ENCODE peak calls at places on chromosomes 13 and 19, in ten cellular contexts. L is right cardiac atrium, I is neural progenitor cell, G is colonic mucosa, P is ovary, Q is tibial nerve, H is thyroid gland, D is osteoblast, R is heart left ventricle, O is breast epithelium. W is an unnamed sample.
A peak's percentile ranks its signal among the peaks of the same experiment; 100 is the strongest.

GRCh38 chr13:109275848-109276247 is 510.5 kb downstream of the IRS2 start:
- DNase-seq in L (peak; percentile 59), I (peak; percentile 60), G (no peak), P (no peak), Q (no peak), H (no peak), D (no peak), R (no peak), O (no peak), W (no peak)

GRCh38 chr19:3131168-3131567 is 4.7 kb upstream of the GNA15 start:
- DNase-seq in L (no peak), I (no peak), G (no peak), P (no peak), Q (no peak), H (no peak), D (no peak), R (peak; percentile 11), O (no peak), W (peak; percentile 25)

GRCh38 chr19:27918818-27919217 is 1294.1 kb downstream of the UQCRFS1 start:
- DNase-seq in L (no peak), I (no peak), G (no peak), P (no peak), Q (no peak), H (no peak), D (no peak), R (no peak), O (no peak), W (no peak)

GRCh38 chr13:69654392-69654791 is 453.2 kb upstream of the ATXN8OS start:
- DNase-seq in L (no peak), I (no peak), G (no peak), P (no peak), Q (no peak), H (no peak), D (no peak), R (no peak), O (no peak), W (no peak)

GRCh38 chr13:63693696-63694095 is 2278.0 kb upstream of the PCDH20 start:
- DNase-seq in L (no peak), I (no peak), G (no peak), P (no peak), Q (no peak), H (no peak), D (no peak), R (no peak), O (no peak), W (no peak)

GRCh38 chr13:72166102-72166660 is 299.2 kb upstream of the DACH1 start:
- DNase-seq in L (no peak), I (no peak), G (no peak), P (no peak), Q (no peak), H (no peak), D (no peak), R (no peak), O (no peak), W (no peak)

GRCh38 chr13:20819715-20820114 is 46.0 kb upstream of the EEF1AKMT1 start:
- DNase-seq in L (no peak), I (no peak), G (no peak), P (no peak), Q (no peak), H (no peak), D (no peak), R (no peak), O (no peak), W (no peak)

GRCh38 chr19:15294591-15294990 is 37.7 kb downstream of the BRD4 start:
- DNase-seq in L (peak; percentile 87), I (no peak), G (no peak), P (peak; percentile 41), Q (no peak), H (peak; percentile 41), D (no peak), R (peak; percentile 79), O (no peak), W (no peak)

GRCh38 chr13:109088528-109088927 is 459.1 kb downstream of the MYO16 start:
- DNase-seq in L (no peak), I (peak; percentile 5), G (no peak), P (no peak), Q (no peak), H (no peak), D (no peak), R (no peak), O (no peak), W (no peak)

GRCh38 chr13:35714096-35714495 is 237.6 kb upstream of the MAB21L1 start:
- DNase-seq in L (no peak), I (peak; percentile 52), G (no peak), P (no peak), Q (no peak), H (no peak), D (no peak), R (no peak), O (no peak), W (no peak)

GRCh38 chr19:15253513-15253912 is 21.3 kb upstream of the EPHX3 start:
- DNase-seq in L (peak; percentile 87), I (no peak), G (no peak), P (no peak), Q (no peak), H (no peak), D (no peak), R (peak; percentile 71), O (no peak), W (no peak)

GRCh38 chr19:13781547-13781946 is 7.3 kb downstream of the C19orf53 start:
- DNase-seq in L (peak; percentile 90), I (peak; percentile 90), G (peak; percentile 83), P (peak; percentile 75), Q (peak; percentile 61), H (peak; percentile 64), D (peak; percentile 98), R (peak; percentile 75), O (no peak), W (no peak)

GRCh38 chr13:110636701-110637201 is 21.4 kb downstream of the NAXD start:
- DNase-seq in L (peak; percentile 37), I (no peak), G (no peak), P (no peak), Q (no peak), H (no peak), D (peak; percentile 68), R (no peak), O (no peak), W (no peak)

DNA sequence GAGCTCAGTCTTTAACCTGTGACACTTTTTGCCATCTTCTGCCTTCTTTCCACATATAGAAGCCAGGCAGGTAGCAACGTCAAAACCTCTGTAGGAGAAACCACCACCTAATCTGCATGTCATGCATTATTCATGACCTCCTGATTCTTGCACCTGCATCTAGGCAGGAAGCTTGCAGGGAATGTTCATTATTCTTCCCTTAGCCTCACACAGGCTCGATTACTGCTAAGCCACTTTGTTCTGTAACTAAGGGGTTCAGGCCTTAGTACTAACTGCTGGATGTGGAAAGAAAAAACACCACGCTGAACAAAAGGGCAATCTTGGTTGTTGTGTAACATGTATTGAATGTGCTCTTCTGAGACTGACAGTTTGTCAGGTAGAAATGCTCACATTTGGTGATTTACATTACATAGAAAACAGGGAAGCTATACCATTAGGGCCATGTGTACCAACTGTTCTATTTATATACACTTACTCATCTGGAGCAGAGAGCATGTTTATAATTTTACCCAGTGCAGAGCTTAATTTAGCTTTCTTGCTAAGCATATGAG is 366.9 kb downstream of the KLF12 start:
- DNase-seq in L (no peak), I (peak; percentile 91), G (no peak), P (no peak), Q (no peak), H (no peak), D (no peak), R (no peak), O (no peak), W (no peak)
- H3K4me3 ChIP-seq in L (no peak overlapping the region), I (peak overlapping the region; percentile 21), G (no peak overlapping the region), P (no peak overlapping the region), Q (no peak overlapping the region), H (no peak overlapping the region), D (no peak overlapping the region), R (no peak overlapping the region), O (no peak overlapping the region), W (no peak overlapping the region)

GRCh38 chr13:32045963-32046785 is 14.6 kb downstream of the FRY start:
- DNase-seq in L (no peak), I (no peak), G (peak; percentile 40), P (no peak), Q (no peak), H (peak; percentile 7), D (no peak), R (no peak), O (no peak), W (no peak)

GRCh38 chr13:32047088-32047487 is 15.5 kb downstream of the FRY start:
- DNase-seq in L (no peak), I (no peak), G (no peak), P (no peak), Q (no peak), H (no peak), D (no peak), R (no peak), O (no peak), W (no peak)

GRCh38 chr13:32048816-32049215 is 17.2 kb downstream of the FRY start:
- DNase-seq in L (no peak), I (no peak), G (no peak), P (no peak), Q (no peak), H (no peak), D (peak; percentile 17), R (no peak), O (no peak), W (no peak)

GRCh38 chr13:32047796-32048195 is 16.2 kb downstream of the FRY start:
- DNase-seq in L (no peak), I (no peak), G (no peak), P (no peak), Q (no peak), H (no peak), D (no peak), R (no peak), O (no peak), W (no peak)

GRCh38 chr13:32051156-32051555 is 19.6 kb downstream of the FRY start:
- DNase-seq in L (no peak), I (no peak), G (no peak), P (no peak), Q (no peak), H (no peak), D (no peak), R (no peak), O (no peak), W (no peak)
- H3K4me1 ChIP-seq in L (peaks cover 6% of the 10 kb centered on the region), I (peaks cover 18% of the 10 kb centered on the region), G (peaks cover 3% of the 10 kb centered on the region), P (peaks cover 1% of the 10 kb centered on the region), Q (peaks cover 5% of the 10 kb centered on the region), H (peaks cover 18% of the 10 kb centered on the region), D (peaks cover 9% of the 10 kb centered on the region), R (peaks cover 7% of the 10 kb centered on the region), O (no peaks in the 10 kb centered on the region), W (peaks cover 3% of the 10 kb centered on the region)

DNA sequence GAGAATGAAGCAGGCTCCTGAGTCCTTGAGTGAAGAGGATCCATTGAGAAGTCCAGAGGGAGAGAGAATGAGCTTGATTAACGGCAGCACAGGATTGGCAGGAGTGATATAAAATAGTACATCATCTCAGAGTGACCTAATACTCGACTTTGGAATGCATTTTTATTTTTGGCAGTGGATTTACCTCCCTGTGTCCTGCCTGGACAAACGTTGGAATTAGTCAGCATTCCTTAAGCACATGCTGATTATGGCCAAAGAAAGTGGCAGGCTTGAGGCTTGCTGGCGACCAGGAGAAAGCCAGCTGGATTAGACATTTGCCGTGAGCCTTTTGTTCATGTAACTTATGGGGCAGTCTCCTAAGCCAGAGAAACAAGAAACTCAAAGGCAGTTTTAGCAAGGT is 22.9 kb downstream of the LRCH1 start:
- DNase-seq in L (no peak), I (peak; percentile 41), G (no peak), P (no peak), Q (no peak), H (no peak), D (no peak), R (no peak), O (no peak), W (no peak)
- H3K27me3 ChIP-seq in L (no peaks in the 10 kb centered on the region), I (no peaks in the 10 kb centered on the region), G (no peaks in the 10 kb centered on the region), P (no peaks in the 10 kb centered on the region), Q (no peaks in the 10 kb centered on the region), H (no peaks in the 10 kb centered on the region), D (no peaks in the 10 kb centered on the region), R (no peaks in the 10 kb centered on the region), O (no peaks in the 10 kb centered on the region), W (no peaks in the 10 kb centered on the region)

GRCh38 chr19:928471-929259 is 2.8 kb downstream of the ARID3A start:
- DNase-seq in L (peak; percentile 64), I (no peak), G (no peak), P (no peak), Q (no peak), H (no peak), D (peak; percentile 95), R (no peak), O (no peak), W (no peak)
- H3K4me3 ChIP-seq in L (no peak overlapping the region), I (no peak overlapping the region), G (no peak overlapping the region), P (no peak overlapping the region), Q (no peak overlapping the region), H (no peak overlapping the region), D (no peak overlapping the region), R (no peak overlapping the region), O (no peak overlapping the region), W (no peak overlapping the region)

W was measured in effector memory CD4-positive, alpha-beta T cell.